ENCODE peak calls at places on chromosomes 5 and 9, in four cellular contexts. S is activated CD4-positive, alpha-beta T cell treated with anti-CD3 and anti-CD28 coated beads, Interleukin-2, amount 50 U/mL, for 1 hour; D is activated gamma-delta T cell; I is right lobe of liver. Q is an unnamed sample.

GRCh38 chr5:41637424-41637823 is 127.0 kb upstream of the PLCXD3 start:
- DNase-seq in S (no peak), D (no peak), I (no peak), Q (no peak)

GRCh38 chr5:179754024-179754423 is 21.4 kb downstream of the MAML1 start:
- DNase-seq in S (no peak), D (no peak), I (no peak), Q (no peak)

GRCh38 chr9:127366594-127366993 is 30.4 kb upstream of the SLC2A8 start:
- DNase-seq in S (no peak), D (no peak), I (no peak), Q (peak; percentile 49)

GRCh38 chr5:1162276-1162675 is 39.1 kb upstream of the SLC6A19 start:
- DNase-seq in S (no peak), D (no peak), I (no peak), Q (no peak)

GRCh38 chr5:127650649-127651048 is 1.8 kb downstream of the CTXN3 start:
- DNase-seq in S (no peak), D (no peak), I (no peak), Q (no peak)

GRCh38 chr5:135501965-135502364 is 33.8 kb downstream of the NEUROG1 start:
- DNase-seq in S (no peak), D (no peak), I (no peak), Q (no peak)

GRCh38 chr5:53291528-53291927 is 182.0 kb upstream of the MOCS2 start:
- DNase-seq in S (no peak), D (no peak), I (no peak), Q (no peak)

GRCh38 chr5:36528588-36528987 is 77.8 kb upstream of the SLC1A3 start:
- DNase-seq in S (no peak), D (no peak), I (no peak), Q (no peak)

GRCh38 chr5:113495402-113495801 is 7.1 kb upstream of the MCC start:
- DNase-seq in S (no peak), D (no peak), I (no peak), Q (no peak)

GRCh38 chr9:26524225-26524624 is 368.4 kb downstream of the CAAP1 start:
- DNase-seq in S (no peak), D (no peak), I (no peak), Q (no peak)

GRCh38 chr9:120080781-120081180 is 499.2 kb downstream of the CDK5RAP2 start:
- DNase-seq in S (no peak), D (no peak), I (no peak), Q (no peak)

GRCh38 chr9:125479846-125480615 is 218.4 kb downstream of the GAPVD1 start:
- DNase-seq in S (no peak), D (no peak), I (no peak), Q (no peak)

GRCh38 chr5:150568663-150569062 is 60.7 kb downstream of the NDST1 start:
- DNase-seq in S (no peak), D (no peak), I (no peak), Q (no peak)

GRCh38 chr5:10303699-10304170 is 4.0 kb downstream of the CMBL start:
- DNase-seq in S (no peak), D (no peak), I (peak; percentile 61), Q (no peak)

GRCh38 chr5:150488519-150489357 is 19.2 kb upstream of the NDST1 start:
- DNase-seq in S (no peak), D (no peak), I (peak; percentile 89), Q (peak; percentile 44)

GRCh38 chr9:107819772-107820171 is 330.2 kb upstream of the KLF4 start:
- DNase-seq in S (no peak), D (no peak), I (no peak), Q (no peak)

GRCh38 chr5:15492545-15492944 is 7.4 kb upstream of the FBXL7 start:
- DNase-seq in S (no peak), D (no peak), I (no peak), Q (no peak)

GRCh38 chr9:33884856-33885701 is 68.1 kb downstream of the UBE2R2 start:
- DNase-seq in S (no peak), D (no peak), I (no peak), Q (no peak)

GRCh38 chr5:53319306-53319705 is 161.1 kb upstream of the FST start:
- DNase-seq in S (no peak), D (no peak), I (no peak), Q (no peak)

GRCh38 chr5:53423724-53424123 is 56.7 kb upstream of the FST start:
- DNase-seq in S (no peak), D (no peak), I (no peak), Q (no peak)

GRCh38 chr5:32538031-32538547 is 47.3 kb upstream of the SUB1 start:
- DNase-seq in S (peak; percentile 16), D (no peak), I (no peak), Q (no peak)

GRCh38 chr5:101942321-101942882 is 353.7 kb downstream of the SLCO4C1 start:
- DNase-seq in S (no peak), D (no peak), I (no peak), Q (no peak)

GRCh38 chr5:153460421-153460820 is 30.0 kb upstream of the GRIA1 start:
- DNase-seq in S (no peak), D (no peak), I (no peak), Q (no peak)

GRCh38 chr5:8247485-8247884 is 378.5 kb downstream of the MTRR start:
- DNase-seq in S (no peak), D (no peak), I (no peak), Q (no peak)

GRCh38 chr9:126979461-126979860 is 64.9 kb downstream of the RALGPS1 start:
- DNase-seq in S (no peak), D (no peak), I (no peak), Q (no peak)

GRCh38 chr5:150734579-150735384 is 24.0 kb downstream of the DCTN4 start:
- DNase-seq in S (no peak), D (no peak), I (peak; percentile 63), Q (no peak)

GRCh38 chr5:138662599-138662998 is 87.4 kb upstream of the HSPA9 start:
- DNase-seq in S (peak; percentile 34), D (no peak), I (no peak), Q (no peak)

GRCh38 chr9:134328841-134329575 is 2.8 kb downstream of the RXRA start:
- DNase-seq in S (no peak), D (no peak), I (peak; percentile 90), Q (no peak)

GRCh38 chr9:35689601-35690446 is at the start of gene TPM2:
- DNase-seq in S (no peak), D (no peak), I (no peak), Q (no peak)

GRCh38 chr9:98380065-98380681 is 124.7 kb upstream of the TBC1D2 start:
- DNase-seq in S (no peak), D (no peak), I (no peak), Q (no peak)

GRCh38 chr9:125293134-125293533 is 31.5 kb downstream of the GAPVD1 start:
- DNase-seq in S (no peak), D (no peak), I (no peak), Q (no peak)